ENCODE peak calls at places on chromosome X, in six cellular contexts. Y is T-helper 17 cell; C is activated CD8-positive, alpha-beta memory T cell treated with anti-CD3 and anti-CD28 coated beads, Interleukin-2, amount 10 ng/mL, durations not matched to agents 7 days and 5 days; K is activated naive CD8-positive, alpha-beta T cell treated with anti-CD3 and anti-CD28 coated beads, Interleukin-2, amount 10 ng/mL, durations not matched to agents 7 days and 5 days; X is aorta; H is T-cell. O is an unnamed sample.

GRCh38 chrX:2691543-2692220 is 587 bp downstream of the CD99 start:
- ATAC-seq in Y (no peak), C (no peak), K (no peak), X (peak; percentile 63), H (no peak), O (no peak)

GRCh38 chrX:139299309-139299708 is 231.2 kb upstream of the F9 start:
- ATAC-seq in Y (no peak), C (no peak), K (no peak), X (no peak), H (no peak), O (no peak)

GRCh38 chrX:111052478-111052877 is 43.5 kb upstream of the PAK3 start:
- ATAC-seq in Y (peak; percentile 62), C (no peak), K (no peak), X (no peak), H (no peak), O (no peak)

GRCh38 chrX:17944833-17945497 is 83.9 kb upstream of the RAI2 start:
- ATAC-seq in Y (no peak), C (no peak), K (no peak), X (no peak), H (no peak), O (no peak)

GRCh38 chrX:21166302-21166982 is 207.8 kb upstream of the CNKSR2 start:
- ATAC-seq in Y (no peak), C (no peak), K (no peak), X (no peak), H (no peak), O (no peak)

GRCh38 chrX:21658152-21658737 is at the start of gene KLHL34:
- ATAC-seq in Y (peak; percentile 54), C (peak; percentile 30), K (peak; percentile 57), X (peak; percentile 16), H (peak; percentile 55), O (peak; percentile 54)

GRCh38 chrX:12701625-12702024 is 89.6 kb upstream of the PRPS2 start:
- ATAC-seq in Y (no peak), C (peak; percentile 45), K (no peak), X (no peak), H (no peak), O (no peak)

GRCh38 chrX:85561216-85561615 is 181.8 kb upstream of the POF1B start:
- ATAC-seq in Y (no peak), C (no peak), K (no peak), X (no peak), H (no peak), O (no peak)

GRCh38 chrX:30219372-30219771 is 4.0 kb downstream of the MAGEB2 start:
- ATAC-seq in Y (no peak), C (no peak), K (no peak), X (no peak), H (no peak), O (no peak)

GRCh38 chrX:331772-332495 is 13.3 kb upstream of the GTPBP6 start:
- ATAC-seq in Y (no peak), C (no peak), K (peak; percentile 8), X (no peak), H (no peak), O (no peak)

GRCh38 chrX:48823029-48823428 is 3.3 kb upstream of the ERAS start:
- ATAC-seq in Y (no peak), C (no peak), K (no peak), X (no peak), H (no peak), O (no peak)

GRCh38 chrX:2388669-2389068 is 112.1 kb downstream of the DHRSX start:
- ATAC-seq in Y (no peak), C (no peak), K (no peak), X (no peak), H (no peak), O (no peak)

GRCh38 chrX:17355976-17356375 is 19.0 kb upstream of the NHS start:
- ATAC-seq in Y (no peak), C (no peak), K (no peak), X (no peak), H (no peak), O (no peak)

GRCh38 chrX:80550722-80551121 is 130.5 kb downstream of the TENT5D start:
- ATAC-seq in Y (no peak), C (no peak), K (no peak), X (no peak), H (no peak), O (no peak)

GRCh38 chrX:154140742-154141141 is 3.3 kb upstream of the OPN1LW start:
- ATAC-seq in Y (no peak), C (no peak), K (no peak), X (no peak), H (no peak), O (no peak)

GRCh38 chrX:153800177-153800722 is 5.8 kb downstream of the SSR4 start:
- ATAC-seq in Y (no peak), C (no peak), K (no peak), X (peak; percentile 39), H (no peak), O (no peak)

GRCh38 chrX:18887821-18888205 is 96.1 kb downstream of the PHKA2 start:
- ATAC-seq in Y (no peak), C (no peak), K (no peak), X (no peak), H (no peak), O (no peak)

GRCh38 chrX:132389480-132389879 is 99.4 kb downstream of the MBNL3 start:
- ATAC-seq in Y (no peak), C (no peak), K (no peak), X (no peak), H (no peak), O (no peak)